ENCODE peak calls at places on chromosome 17, in five cellular contexts. L is endothelial cell of umbilical vein, S is K562, J is upper lobe of right lung, X is fibroblast of lung. V is an unnamed sample. For H3K4me1, the result is how much of the 10 kb centered on the place peaks cover.

GRCh38 chr17:82544431-82545070 is 25.0 kb downstream of the FOXK2 start:
- DNase-seq in L (no peak), S (no peak), J (no peak), X (no peak), V (peak)

GRCh38 chr17:13134106-13134505 is 116.3 kb upstream of the ELAC2 start:
- DNase-seq in L (no peak), S (no peak), J (no peak), X (no peak), V (no peak)

GRCh38 chr17:48550313-48551205 is 5.7 kb upstream of the HOXB2 start:
- DNase-seq in L (no peak), S (peak), J (no peak), X (peak), V (no peak)

GRCh38 chr17:49578963-49579500 is 3.4 kb downstream of the NXPH3 start:
- DNase-seq in L (no peak), S (no peak), J (no peak), X (no peak), V (no peak)

GRCh38 chr17:68457168-68457538 is at the start of gene WIPI1:
- DNase-seq in L (peak), S (no peak), J (no peak), X (no peak), V (peak)

GRCh38 chr17:63039342-63039741 is 73.3 kb downstream of the TANC2 start:
- DNase-seq in L (no peak), S (no peak), J (no peak), X (peak), V (no peak)

GRCh38 chr17:1939979-1940809 is 84.9 kb downstream of the RTN4RL1 start:
- DNase-seq in L (no peak), S (no peak), J (no peak), X (peak), V (peak)

GRCh38 chr17:1592751-1593629 is 30.4 kb upstream of the PITPNA start:
- DNase-seq in L (peak), S (peak), J (no peak), X (no peak), V (no peak)

GRCh38 chr17:80664217-80664780 is 119.7 kb downstream of the RPTOR start:
- DNase-seq in L (no peak), S (no peak), J (no peak), X (no peak), V (no peak)

GRCh38 chr17:74999523-74999922 is 12.1 kb downstream of the CDR2L start:
- DNase-seq in L (no peak), S (no peak), J (no peak), X (no peak), V (no peak)

GRCh38 chr17:72419866-72420774 is 299.3 kb downstream of the SOX9 start:
- DNase-seq in L (no peak), S (no peak), J (no peak), X (no peak), V (peak)

GRCh38 chr17:57624390-57624789 is 120.7 kb downstream of the CCDC182 start:
- DNase-seq in L (no peak), S (no peak), J (peak), X (no peak), V (no peak)

GRCh38 chr17:57623620-57624019 is 121.5 kb downstream of the CCDC182 start:
- DNase-seq in L (no peak), S (no peak), J (peak), X (no peak), V (no peak)

GRCh38 chr17:57625957-57626356 is 119.1 kb downstream of the CCDC182 start:
- DNase-seq in L (no peak), S (no peak), J (peak), X (no peak), V (no peak)

GRCh38 chr17:57626520-57627210 is 118.4 kb downstream of the CCDC182 start:
- DNase-seq in L (no peak), S (no peak), J (peak), X (no peak), V (no peak)

GRCh38 chr17:57625511-57625910 is 119.6 kb downstream of the CCDC182 start:
- DNase-seq in L (no peak), S (no peak), J (no peak), X (no peak), V (no peak)
- H3K4me1 ChIP-seq in L (under half), S (under half), J (under half), X (under half), V (under half)

GRCh38 chr17:43418441-43419374 is 19.9 kb downstream of the ARL4D start:
- DNase-seq in L (no peak), S (no peak), J (no peak), X (peak), V (peak)
- H3K4me3 ChIP-seq in L (no peak), S (no peak), J (no peak), X (no peak), V (no peak)

GRCh38 chr17:30555942-30556341 is 78.7 kb downstream of the GOSR1 start:
- DNase-seq in L (no peak), S (no peak), J (no peak), X (no peak), V (no peak)

GRCh38 chr17:30551666-30552339 is 74.6 kb downstream of the GOSR1 start:
- DNase-seq in L (no peak), S (no peak), J (no peak), X (no peak), V (no peak)

GRCh38 chr17:30552994-30553565 is 75.9 kb downstream of the GOSR1 start:
- DNase-seq in L (no peak), S (no peak), J (peak), X (no peak), V (no peak)

GRCh38 chr17:30556374-30557332 is 79.4 kb downstream of the GOSR1 start:
- DNase-seq in L (no peak), S (no peak), J (peak), X (no peak), V (no peak)

GRCh38 chr17:30554839-30555751 is 77.9 kb downstream of the GOSR1 start:
- DNase-seq in L (peak), S (no peak), J (peak), X (no peak), V (no peak)
- TF ChIP-seq CTCF in L (peak), S (peak), J (no peak), X (peak), V (peak)

GRCh38 chr17:17934796-17935195 is 37.4 kb downstream of the TOM1L2 start:
- DNase-seq in L (no peak), S (no peak), J (no peak), X (no peak), V (no peak)
- H3K4me1 ChIP-seq in L (under half), S (under half), J (under half), X (under half), V (under half)

GRCh38 chr17:64657610-64658125 is 4.4 kb downstream of the SMURF2 start:
- DNase-seq in L (no peak), S (no peak), J (no peak), X (no peak), V (no peak)
- H3K4me3 ChIP-seq in L (no peak), S (no peak), J (no peak), X (peak), V (no peak)

DNA sequence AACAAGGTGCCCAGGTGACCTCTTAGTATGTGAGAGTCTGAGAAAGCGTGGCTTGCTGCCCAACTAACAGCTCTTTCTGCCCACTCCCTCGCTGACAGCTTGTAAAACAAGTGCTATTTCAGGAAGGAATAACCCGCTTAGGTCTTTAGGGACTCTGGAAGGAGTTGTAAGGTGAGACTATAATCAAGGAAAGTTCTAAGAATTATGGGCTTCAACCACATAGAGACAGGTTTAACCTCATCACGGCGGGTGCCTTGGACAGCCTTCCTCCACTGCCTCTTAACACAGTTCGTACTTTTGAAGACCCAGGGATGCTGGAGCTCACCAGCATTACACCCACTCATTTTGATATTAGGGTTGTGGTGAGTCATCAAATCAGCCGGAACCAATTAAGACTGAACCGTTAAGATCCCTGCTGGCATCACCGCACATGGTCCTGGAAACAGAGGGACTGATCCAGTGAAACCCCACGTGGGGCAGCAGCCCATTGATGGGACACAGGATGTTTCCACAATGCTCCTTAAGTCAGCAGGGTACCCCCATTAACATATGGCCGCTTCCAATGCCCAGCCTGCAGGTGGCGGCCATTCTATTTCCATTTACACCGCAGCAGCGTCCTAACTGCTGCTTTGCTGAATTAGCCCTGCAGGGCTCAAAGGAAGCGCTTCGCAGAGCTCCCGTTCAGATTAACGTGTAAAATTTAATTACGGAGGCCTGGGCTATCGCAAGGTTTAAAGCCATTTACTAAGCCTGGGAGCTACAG is 176.6 kb upstream of the SDK2 start:
- DNase-seq in L (no peak), S (peak), J (no peak), X (no peak), V (peak)
- TF ChIP-seq CTCF in L (no peak), S (peak), J (peak), X (no peak), V (peak)

V was measured in A673.